ENCODE peak calls at places on chromosomes 5 and 9, in five cellular contexts. One of them, this sample, is unnamed.

GRCh38 chr5:137916923-137917322 is 27.7 kb downstream of the PKD2L2 start:
- DNase-seq in HEK293T: no peak
- DNase-seq in fibroblast of the aortic adventitia: no peak
- DNase-seq in T-helper 1 cell: no peak
- DNase-seq in GM19239: no peak
- DNase-seq in this sample: no peak

GRCh38 chr5:52961238-52961637 is 27.9 kb upstream of the ITGA2 start:
- DNase-seq in HEK293T: no peak
- DNase-seq in fibroblast of the aortic adventitia: peak
- DNase-seq in T-helper 1 cell: no peak
- DNase-seq in GM19239: no peak
- DNase-seq in this sample: no peak

GRCh38 chr9:87842878-87843585 is 39.6 kb upstream of the SPATA31E1 start:
- DNase-seq in HEK293T: no peak
- DNase-seq in fibroblast of the aortic adventitia: no peak
- DNase-seq in T-helper 1 cell: no peak
- DNase-seq in GM19239: no peak
- DNase-seq in this sample: no peak

GRCh38 chr5:16005210-16005609 is 174.4 kb downstream of the MARCHF11 start:
- DNase-seq in HEK293T: no peak
- DNase-seq in fibroblast of the aortic adventitia: no peak
- DNase-seq in T-helper 1 cell: no peak
- DNase-seq in GM19239: no peak
- DNase-seq in this sample: no peak

GRCh38 chr9:133710661-133711427 is 27.3 kb downstream of the SARDH start:
- DNase-seq in HEK293T: no peak
- DNase-seq in fibroblast of the aortic adventitia: no peak
- DNase-seq in T-helper 1 cell: peak
- DNase-seq in GM19239: no peak
- DNase-seq in this sample: no peak

GRCh38 chr5:14261237-14261636 is 118.1 kb downstream of the TRIO start:
- DNase-seq in HEK293T: no peak
- DNase-seq in fibroblast of the aortic adventitia: no peak
- DNase-seq in T-helper 1 cell: no peak
- DNase-seq in GM19239: no peak
- DNase-seq in this sample: no peak

GRCh38 chr5:94693043-94693822 is 74.8 kb downstream of the SLF1 start:
- DNase-seq in HEK293T: no peak
- DNase-seq in fibroblast of the aortic adventitia: peak
- DNase-seq in T-helper 1 cell: no peak
- DNase-seq in GM19239: no peak
- DNase-seq in this sample: no peak

GRCh38 chr5:178236685-178237084 is 4.1 kb upstream of the PHYKPL start:
- DNase-seq in HEK293T: no peak
- DNase-seq in fibroblast of the aortic adventitia: no peak
- DNase-seq in T-helper 1 cell: no peak
- DNase-seq in GM19239: no peak
- DNase-seq in this sample: no peak

GRCh38 chr5:43042176-43042625 is 2.1 kb upstream of the ANXA2R start:
- DNase-seq in HEK293T: no peak
- DNase-seq in fibroblast of the aortic adventitia: peak
- DNase-seq in T-helper 1 cell: peak
- DNase-seq in GM19239: no peak
- DNase-seq in this sample: peak

GRCh38 chr9:91948423-91949292 is 1.4 kb downstream of the ROR2 start:
- DNase-seq in HEK293T: peak
- DNase-seq in fibroblast of the aortic adventitia: peak
- DNase-seq in T-helper 1 cell: no peak
- DNase-seq in GM19239: peak
- DNase-seq in this sample: peak

GRCh38 chr9:134186471-134187109 is 22.2 kb upstream of the RNU6ATAC start:
- DNase-seq in HEK293T: no peak
- DNase-seq in fibroblast of the aortic adventitia: no peak
- DNase-seq in T-helper 1 cell: no peak
- DNase-seq in GM19239: no peak
- DNase-seq in this sample: no peak

GRCh38 chr5:143235423-143235822 is 168.1 kb downstream of the NR3C1 start:
- DNase-seq in HEK293T: no peak
- DNase-seq in fibroblast of the aortic adventitia: peak
- DNase-seq in T-helper 1 cell: no peak
- DNase-seq in GM19239: no peak
- DNase-seq in this sample: no peak

GRCh38 chr5:139600336-139600949 is 39.3 kb downstream of the UBE2D2 start:
- DNase-seq in HEK293T: no peak
- DNase-seq in fibroblast of the aortic adventitia: peak
- DNase-seq in T-helper 1 cell: no peak
- DNase-seq in GM19239: no peak
- DNase-seq in this sample: no peak

GRCh38 chr5:8842906-8843590 is 702.8 kb downstream of the SEMA5A start:
- DNase-seq in HEK293T: no peak
- DNase-seq in fibroblast of the aortic adventitia: peak
- DNase-seq in T-helper 1 cell: no peak
- DNase-seq in GM19239: no peak
- DNase-seq in this sample: no peak

GRCh38 chr9:113906411-113907110 is 30.5 kb downstream of the ZNF618 start:
- DNase-seq in HEK293T: no peak
- DNase-seq in fibroblast of the aortic adventitia: peak
- DNase-seq in T-helper 1 cell: no peak
- DNase-seq in GM19239: no peak
- DNase-seq in this sample: no peak

GRCh38 chr5:93890657-93891056 is 149.3 kb upstream of the POU5F2 start:
- DNase-seq in HEK293T: peak
- DNase-seq in fibroblast of the aortic adventitia: peak
- DNase-seq in T-helper 1 cell: no peak
- DNase-seq in GM19239: no peak
- DNase-seq in this sample: no peak

GRCh38 chr5:125232779-125233230 is 486.4 kb upstream of the ZNF608 start:
- DNase-seq in HEK293T: no peak
- DNase-seq in fibroblast of the aortic adventitia: peak
- DNase-seq in T-helper 1 cell: no peak
- DNase-seq in GM19239: no peak
- DNase-seq in this sample: no peak

GRCh38 chr5:8060235-8061139 is 191.5 kb downstream of the MTRR start:
- DNase-seq in HEK293T: no peak
- DNase-seq in fibroblast of the aortic adventitia: no peak
- DNase-seq in T-helper 1 cell: no peak
- DNase-seq in GM19239: no peak
- DNase-seq in this sample: peak

GRCh38 chr5:1093361-1093760 is 18.5 kb downstream of the SLC12A7 start:
- DNase-seq in HEK293T: no peak
- DNase-seq in fibroblast of the aortic adventitia: no peak
- DNase-seq in T-helper 1 cell: no peak
- DNase-seq in GM19239: no peak
- DNase-seq in this sample: no peak

GRCh38 chr5:172452398-172453205 is 1.7 kb downstream of the SH3PXD2B start:
- DNase-seq in HEK293T: no peak
- DNase-seq in fibroblast of the aortic adventitia: peak
- DNase-seq in T-helper 1 cell: no peak
- DNase-seq in GM19239: no peak
- DNase-seq in this sample: no peak

GRCh38 chr9:78239506-78239905 is 3.6 kb downstream of the CEP78 start:
- DNase-seq in HEK293T: peak
- DNase-seq in fibroblast of the aortic adventitia: no peak
- DNase-seq in T-helper 1 cell: no peak
- DNase-seq in GM19239: no peak
- DNase-seq in this sample: no peak

GRCh38 chr9:128503870-128504269 is 649 bp upstream of the GLE1 start:
- DNase-seq in HEK293T: no peak
- DNase-seq in fibroblast of the aortic adventitia: no peak
- DNase-seq in T-helper 1 cell: no peak
- DNase-seq in GM19239: no peak
- DNase-seq in this sample: no peak

GRCh38 chr9:73869261-73869660 is 627.9 kb upstream of the RORB start:
- DNase-seq in HEK293T: no peak
- DNase-seq in fibroblast of the aortic adventitia: peak
- DNase-seq in T-helper 1 cell: no peak
- DNase-seq in GM19239: peak
- DNase-seq in this sample: no peak

GRCh38 chr9:32426278-32426939 is 42.0 kb downstream of the ACO1 start:
- DNase-seq in HEK293T: no peak
- DNase-seq in fibroblast of the aortic adventitia: peak
- DNase-seq in T-helper 1 cell: no peak
- DNase-seq in GM19239: no peak
- DNase-seq in this sample: no peak

This sample was measured in germinal center.